ENCODE peak calls at places on chromosomes 4 and X, in nine cellular contexts. K is upper lobe of right lung, W is AG10803, Z is GM12865, A is OCI-LY7, T is hepatocyte, Y is osteoblast, D is psoas muscle, R is astrocyte of the spinal cord. I is an unnamed sample.

GRCh38 chr4:41318839-41319530 is 62.3 kb downstream of the UCHL1 start:
- DNase-seq in Y (no peak), Z (no peak), W (no peak), A (no peak), R (no peak), K (no peak), T (peak), D (no peak), I (no peak)

GRCh38 chrX:134181261-134181660 is 55.7 kb upstream of the CCDC160 start:
- DNase-seq in K (no peak), R (no peak), T (no peak), A (no peak), Y (no peak), W (no peak), Z (no peak), D (no peak), I (no peak)

GRCh38 chr4:146927710-146928109 is 18.0 kb downstream of the TTC29 start:
- DNase-seq in Y (no peak), Z (no peak), K (no peak), A (no peak), W (no peak), T (no peak), D (no peak), R (no peak), I (no peak)

GRCh38 chr4:51884055-51884454 is 41.1 kb downstream of the DCUN1D4 start:
- DNase-seq in K (no peak), W (no peak), Y (no peak), A (no peak), Z (no peak), R (no peak), D (no peak), T (no peak), I (no peak)

GRCh38 chr4:71687057-71687456 is 96.8 kb downstream of the GC start:
- DNase-seq in A (no peak), Z (no peak), K (no peak), T (no peak), Y (no peak), W (no peak), D (no peak), R (no peak), I (no peak)

GRCh38 chr4:137768881-137769280 is 236.6 kb upstream of the PCDH18 start:
- DNase-seq in A (no peak), Z (no peak), D (no peak), T (no peak), Y (no peak), K (no peak), R (no peak), W (no peak), I (no peak)

GRCh38 chr4:159768011-159768410 is 665.1 kb downstream of the RAPGEF2 start:
- DNase-seq in W (no peak), D (no peak), A (no peak), K (no peak), Z (no peak), T (no peak), R (peak), Y (no peak), I (no peak)

GRCh38 chr4:143743591-143743990 is 43.1 kb upstream of the FREM3 start:
- DNase-seq in W (no peak), K (no peak), D (no peak), A (no peak), Y (no peak), Z (no peak), T (no peak), R (no peak), I (no peak)

GRCh38 chr4:173318648-173319211 is 15.4 kb downstream of the HMGB2 start:
- DNase-seq in W (peak), Z (no peak), A (peak), T (peak), R (peak), Y (no peak), D (no peak), K (no peak), I (no peak)

GRCh38 chr4:85370400-85371032 is 104.4 kb upstream of the ARHGAP24 start:
- DNase-seq in T (peak), D (no peak), Y (no peak), R (peak), Z (peak), A (peak), K (no peak), W (peak), I (no peak)

GRCh38 chrX:14913241-14913640 is 40.0 kb downstream of the MOSPD2 start:
- DNase-seq in K (no peak), A (no peak), Z (no peak), Y (no peak), T (no peak), W (no peak), R (peak), D (no peak), I (no peak)

GRCh38 chr4:151339472-151339871 is 14.1 kb upstream of the SH3D19 start:
- DNase-seq in K (no peak), A (no peak), Y (no peak), D (no peak), T (peak), W (no peak), Z (no peak), R (no peak), I (no peak)

GRCh38 chrX:110003167-110004156 is 548 bp downstream of the TMEM164 start:
- DNase-seq in D (peak), K (peak), Z (peak), Y (no peak), R (no peak), T (no peak), W (no peak), A (no peak), I (no peak)

GRCh38 chr4:7042697-7043464 is at the start of gene TADA2B:
- DNase-seq in A (peak), T (peak), R (peak), W (peak), Z (peak), Y (peak), K (peak), D (peak), I (peak)
- TF ChIP-seq CTCF in A (peak), T (no peak), R (peak), W (no peak), Z (peak), Y (peak), K (no peak), D (peak), I (peak)

DNA sequence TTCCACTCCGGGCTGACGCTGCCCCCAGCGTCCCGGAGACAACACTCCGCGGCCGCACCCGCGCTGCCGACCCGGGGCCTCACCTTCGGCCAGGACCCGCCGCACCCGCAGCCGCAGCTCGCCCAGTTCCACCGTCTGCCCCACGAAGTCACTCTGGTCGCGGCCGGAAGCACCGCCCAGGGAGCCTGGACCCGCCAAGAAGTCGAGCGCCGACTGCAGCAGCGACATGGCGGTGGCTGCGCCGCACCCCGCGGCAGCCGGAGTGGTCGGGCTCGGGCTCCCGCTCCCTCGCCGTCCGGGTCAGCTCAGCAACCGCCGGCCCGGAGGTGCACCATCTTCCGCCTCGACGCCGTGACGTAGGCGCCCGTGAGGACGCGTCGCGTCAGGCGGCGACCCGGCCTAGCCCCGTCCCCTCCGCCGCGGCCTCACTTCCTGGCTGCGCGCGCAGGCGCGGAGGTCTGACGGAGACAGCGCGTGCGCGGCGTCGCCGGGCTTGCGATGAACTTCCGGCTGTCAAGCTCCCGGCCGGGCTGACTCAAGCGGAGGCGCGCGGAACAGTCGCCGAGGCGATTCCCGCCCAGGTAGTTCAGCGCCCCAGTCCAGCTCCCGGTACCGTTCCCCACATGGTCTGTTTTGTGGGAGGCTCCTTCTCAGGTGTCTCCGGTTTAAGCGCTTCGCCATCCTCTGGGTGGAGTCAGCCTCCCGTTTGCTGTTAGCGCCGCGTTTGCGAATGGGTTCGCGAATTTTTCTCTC is at the start of the genes GAK and TMEM175:
- DNase-seq in Y (peak), K (peak), A (peak), Z (peak), D (peak), W (peak), R (peak), T (peak), I (peak)
- TF ChIP-seq CTCF in Y (no peak), K (no peak), A (no peak), Z (no peak), D (no peak), W (peak), R (no peak), T (no peak), I (no peak)

GRCh38 chrX:11784543-11784942 is 26.5 kb downstream of the MSL3 start:
- DNase-seq in Y (no peak), R (no peak), K (no peak), Z (no peak), T (no peak), D (no peak), A (no peak), W (no peak), I (no peak)

GRCh38 chrX:11786862-11787261 is 28.8 kb downstream of the MSL3 start:
- DNase-seq in D (no peak), A (no peak), W (no peak), Y (no peak), R (no peak), Z (peak), K (no peak), T (no peak), I (no peak)

GRCh38 chrX:11789809-11790208 is 31.8 kb downstream of the MSL3 start:
- DNase-seq in R (no peak), Z (peak), D (no peak), Y (no peak), W (no peak), A (peak), T (no peak), K (no peak), I (no peak)

GRCh38 chrX:11791090-11791489 is 33.1 kb downstream of the MSL3 start:
- DNase-seq in Y (no peak), Z (no peak), T (no peak), A (no peak), W (no peak), D (no peak), K (no peak), R (no peak), I (no peak)

GRCh38 chrX:11787564-11787963 is 29.5 kb downstream of the MSL3 start:
- DNase-seq in T (peak), Z (peak), W (peak), A (peak), R (peak), D (peak), Y (peak), K (peak), I (no peak)
- TF ChIP-seq CTCF in T (peak), Z (peak), W (peak), A (peak), R (peak), D (peak), Y (peak), K (peak), I (peak)

DNA sequence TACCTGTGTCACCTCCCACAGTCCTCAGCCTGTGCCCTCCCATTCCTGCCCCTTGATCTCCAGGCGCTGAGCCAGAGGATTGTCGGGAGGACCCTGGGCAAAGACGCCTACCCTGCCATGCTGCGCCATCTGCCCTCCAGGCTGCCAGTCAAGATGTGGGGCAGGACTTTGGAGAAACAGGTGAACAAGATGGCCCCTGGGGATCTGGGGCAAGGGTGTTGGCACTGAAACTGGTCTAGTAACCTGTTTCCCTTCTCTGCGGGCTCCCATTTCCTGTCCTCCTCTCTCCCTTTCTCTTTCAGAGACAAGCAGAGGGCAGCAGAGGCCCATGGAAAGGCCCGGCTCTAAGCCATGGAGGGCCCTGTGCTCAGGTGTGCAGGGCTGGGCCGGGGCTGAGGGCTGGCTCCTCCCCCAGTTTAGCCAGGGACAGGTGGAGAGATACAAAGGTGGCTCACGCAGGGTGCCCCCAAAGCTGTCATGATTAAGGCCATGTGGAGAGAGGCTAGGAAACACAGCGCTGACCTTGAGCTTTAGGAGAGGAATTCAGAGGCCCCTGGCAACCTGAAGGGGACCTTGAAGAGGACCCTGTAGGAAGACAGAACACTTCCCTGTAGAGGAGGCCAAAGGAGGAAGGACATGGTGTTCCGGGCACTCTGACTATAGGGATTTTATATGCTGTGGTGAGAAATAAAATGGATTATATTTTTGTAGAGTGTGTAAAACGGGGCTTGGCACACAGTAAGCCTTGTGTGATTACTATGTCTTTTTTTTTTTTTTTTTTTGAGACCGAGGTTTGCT is at the start of gene GLOD5:
- DNase-seq in R (no peak), W (peak), K (peak), D (no peak), Z (peak), T (peak), A (peak), Y (no peak), I (no peak)
- TF ChIP-seq CTCF in R (peak), W (peak), K (peak), D (no peak), Z (no peak), T (peak), A (no peak), Y (no peak), I (peak)

GRCh38 chr4:23775694-23776093 is 114.2 kb downstream of the PPARGC1A start:
- DNase-seq in K (no peak), R (no peak), W (no peak), Z (no peak), A (no peak), D (no peak), T (peak), Y (peak), I (no peak)
- TF ChIP-seq CTCF in K (peak), R (no peak), W (no peak), Z (no peak), A (peak), D (no peak), T (peak), Y (no peak), I (no peak)

GRCh38 chr4:109295081-109295480 is 7.4 kb downstream of the COL25A1 start:
- DNase-seq in Y (no peak), W (no peak), D (no peak), Z (no peak), A (no peak), R (no peak), K (no peak), T (no peak), I (no peak)

GRCh38 chr4:109290918-109291317 is 11.5 kb downstream of the COL25A1 start:
- DNase-seq in K (no peak), Y (no peak), D (no peak), T (no peak), A (no peak), W (no peak), R (no peak), Z (no peak), I (no peak)

GRCh38 chr4:109296545-109296944 is 5.9 kb downstream of the COL25A1 start:
- DNase-seq in Z (no peak), W (no peak), R (peak), D (no peak), A (no peak), T (no peak), Y (no peak), K (no peak), I (no peak)

GRCh38 chr4:109294468-109295020 is 7.9 kb downstream of the COL25A1 start:
- DNase-seq in A (no peak), Z (no peak), K (no peak), R (peak), T (no peak), D (no peak), Y (no peak), W (no peak), I (no peak)

GRCh38 chr4:109294006-109294405 is 8.5 kb downstream of the COL25A1 start:
- DNase-seq in Z (peak), R (no peak), K (no peak), T (peak), D (no peak), W (no peak), A (peak), Y (no peak), I (no peak)
- TF ChIP-seq CTCF in Z (peak), R (peak), K (peak), T (peak), D (peak), W (peak), A (peak), Y (peak), I (no peak)

GRCh38 chr4:73998040-73999011 is at the start of gene CXCL5:
- DNase-seq in D (peak), A (no peak), T (peak), W (peak), Z (no peak), R (peak), Y (peak), K (peak), I (no peak)
- TF ChIP-seq CTCF in D (no peak), A (no peak), T (no peak), W (no peak), Z (no peak), R (no peak), Y (no peak), K (no peak), I (peak)

I was measured in osteocyte.